ENCODE peak calls at places on chromosomes 16 and 17, in nine cellular contexts. One of them, this sample, is unnamed.

GRCh38 chr16:80948886-80949502 is 57.7 kb downstream of the CMC2 start:
- DNase-seq in GM12864: no peak
- DNase-seq in WTC11: peak
- DNase-seq in smooth muscle cell of the brain vasculature: no peak
- DNase-seq in T-helper 1 cell: no peak
- DNase-seq in amygdala: no peak
- DNase-seq in T1000: no peak
- DNase-seq in cerebellar cortex: peak
- DNase-seq in breast epithelium: no peak
- DNase-seq in this sample: no peak

GRCh38 chr17:21551081-21551881 is 141.0 kb upstream of the KCNJ18 start:
- DNase-seq in GM12864: no peak
- DNase-seq in WTC11: peak
- DNase-seq in smooth muscle cell of the brain vasculature: peak
- DNase-seq in T-helper 1 cell: peak
- DNase-seq in amygdala: peak
- DNase-seq in T1000: peak
- DNase-seq in cerebellar cortex: peak
- DNase-seq in breast epithelium: peak
- DNase-seq in this sample: no peak

GRCh38 chr17:1110844-1111598 is 68.8 kb downstream of the ABR start:
- DNase-seq in GM12864: no peak
- DNase-seq in WTC11: no peak
- DNase-seq in smooth muscle cell of the brain vasculature: peak
- DNase-seq in T-helper 1 cell: no peak
- DNase-seq in amygdala: no peak
- DNase-seq in T1000: peak
- DNase-seq in cerebellar cortex: no peak
- DNase-seq in breast epithelium: no peak
- DNase-seq in this sample: no peak

GRCh38 chr16:65959978-65960377 is 406.5 kb upstream of the CDH5 start:
- DNase-seq in GM12864: no peak
- DNase-seq in WTC11: no peak
- DNase-seq in smooth muscle cell of the brain vasculature: no peak
- DNase-seq in T-helper 1 cell: no peak
- DNase-seq in amygdala: no peak
- DNase-seq in T1000: no peak
- DNase-seq in cerebellar cortex: no peak
- DNase-seq in breast epithelium: no peak
- DNase-seq in this sample: no peak

GRCh38 chr17:48617515-48618365 is 2.6 kb upstream of the HOXB8 start:
- DNase-seq in GM12864: no peak
- DNase-seq in WTC11: no peak
- DNase-seq in smooth muscle cell of the brain vasculature: no peak
- DNase-seq in T-helper 1 cell: no peak
- DNase-seq in amygdala: no peak
- DNase-seq in T1000: no peak
- DNase-seq in cerebellar cortex: no peak
- DNase-seq in breast epithelium: no peak
- DNase-seq in this sample: no peak

GRCh38 chr17:64739316-64740058 is 77.4 kb upstream of the SMURF2 start:
- DNase-seq in GM12864: no peak
- DNase-seq in WTC11: no peak
- DNase-seq in smooth muscle cell of the brain vasculature: no peak
- DNase-seq in T-helper 1 cell: no peak
- DNase-seq in amygdala: no peak
- DNase-seq in T1000: no peak
- DNase-seq in cerebellar cortex: no peak
- DNase-seq in breast epithelium: no peak
- DNase-seq in this sample: no peak

GRCh38 chr17:59840329-59840907 is 52.3 kb downstream of the TUBD1 start:
- DNase-seq in GM12864: no peak
- DNase-seq in WTC11: peak
- DNase-seq in smooth muscle cell of the brain vasculature: no peak
- DNase-seq in T-helper 1 cell: no peak
- DNase-seq in amygdala: no peak
- DNase-seq in T1000: no peak
- DNase-seq in cerebellar cortex: no peak
- DNase-seq in breast epithelium: no peak
- DNase-seq in this sample: no peak

GRCh38 chr17:19304209-19304608 is 58.3 kb downstream of the B9D1 start:
- DNase-seq in GM12864: no peak
- DNase-seq in WTC11: no peak
- DNase-seq in smooth muscle cell of the brain vasculature: no peak
- DNase-seq in T-helper 1 cell: no peak
- DNase-seq in amygdala: no peak
- DNase-seq in T1000: no peak
- DNase-seq in cerebellar cortex: no peak
- DNase-seq in breast epithelium: no peak
- DNase-seq in this sample: no peak

GRCh38 chr17:79500738-79501533 is 109.9 kb downstream of the RBFOX3 start:
- DNase-seq in GM12864: no peak
- DNase-seq in WTC11: no peak
- DNase-seq in smooth muscle cell of the brain vasculature: no peak
- DNase-seq in T-helper 1 cell: no peak
- DNase-seq in amygdala: no peak
- DNase-seq in T1000: no peak
- DNase-seq in cerebellar cortex: no peak
- DNase-seq in breast epithelium: no peak
- DNase-seq in this sample: no peak

GRCh38 chr16:24504467-24505345 is 34.7 kb upstream of the RBBP6 start:
- DNase-seq in GM12864: peak
- DNase-seq in WTC11: peak
- DNase-seq in smooth muscle cell of the brain vasculature: no peak
- DNase-seq in T-helper 1 cell: peak
- DNase-seq in amygdala: peak
- DNase-seq in T1000: peak
- DNase-seq in cerebellar cortex: peak
- DNase-seq in breast epithelium: no peak
- DNase-seq in this sample: peak

GRCh38 chr16:11147033-11147848 is 108.8 kb downstream of the SOCS1 start:
- DNase-seq in GM12864: no peak
- DNase-seq in WTC11: no peak
- DNase-seq in smooth muscle cell of the brain vasculature: no peak
- DNase-seq in T-helper 1 cell: no peak
- DNase-seq in amygdala: no peak
- DNase-seq in T1000: no peak
- DNase-seq in cerebellar cortex: no peak
- DNase-seq in breast epithelium: no peak
- DNase-seq in this sample: no peak

GRCh38 chr17:12789075-12789975 is at the start of gene ARHGAP44:
- DNase-seq in GM12864: peak
- DNase-seq in WTC11: peak
- DNase-seq in smooth muscle cell of the brain vasculature: peak
- DNase-seq in T-helper 1 cell: no peak
- DNase-seq in amygdala: peak
- DNase-seq in T1000: peak
- DNase-seq in cerebellar cortex: peak
- DNase-seq in breast epithelium: peak
- DNase-seq in this sample: no peak

GRCh38 chr17:31446195-31446967 is 54.9 kb downstream of the RAB11FIP4 start:
- DNase-seq in GM12864: no peak
- DNase-seq in WTC11: no peak
- DNase-seq in smooth muscle cell of the brain vasculature: no peak
- DNase-seq in T-helper 1 cell: no peak
- DNase-seq in amygdala: no peak
- DNase-seq in T1000: no peak
- DNase-seq in cerebellar cortex: no peak
- DNase-seq in breast epithelium: no peak
- DNase-seq in this sample: no peak

GRCh38 chr16:11067697-11068141 is 123.4 kb downstream of the CLEC16A start:
- DNase-seq in GM12864: no peak
- DNase-seq in WTC11: no peak
- DNase-seq in smooth muscle cell of the brain vasculature: no peak
- DNase-seq in T-helper 1 cell: no peak
- DNase-seq in amygdala: no peak
- DNase-seq in T1000: no peak
- DNase-seq in cerebellar cortex: no peak
- DNase-seq in breast epithelium: no peak
- DNase-seq in this sample: no peak

GRCh38 chr16:1345087-1345486 is 6.6 kb downstream of the TSR3 start:
- DNase-seq in GM12864: no peak
- DNase-seq in WTC11: no peak
- DNase-seq in smooth muscle cell of the brain vasculature: no peak
- DNase-seq in T-helper 1 cell: no peak
- DNase-seq in amygdala: no peak
- DNase-seq in T1000: no peak
- DNase-seq in cerebellar cortex: no peak
- DNase-seq in breast epithelium: no peak
- DNase-seq in this sample: no peak

GRCh38 chr17:60129164-60129563 is 20.6 kb upstream of the CA4 start:
- DNase-seq in GM12864: no peak
- DNase-seq in WTC11: no peak
- DNase-seq in smooth muscle cell of the brain vasculature: no peak
- DNase-seq in T-helper 1 cell: no peak
- DNase-seq in amygdala: no peak
- DNase-seq in T1000: no peak
- DNase-seq in cerebellar cortex: no peak
- DNase-seq in breast epithelium: no peak
- DNase-seq in this sample: no peak

GRCh38 chr16:78142784-78143183 is 43.3 kb downstream of the WWOX start:
- DNase-seq in GM12864: no peak
- DNase-seq in WTC11: no peak
- DNase-seq in smooth muscle cell of the brain vasculature: peak
- DNase-seq in T-helper 1 cell: no peak
- DNase-seq in amygdala: no peak
- DNase-seq in T1000: no peak
- DNase-seq in cerebellar cortex: no peak
- DNase-seq in breast epithelium: no peak
- DNase-seq in this sample: no peak

GRCh38 chr16:3861808-3862451 is 18.6 kb downstream of the CREBBP start:
- DNase-seq in GM12864: no peak
- DNase-seq in WTC11: no peak
- DNase-seq in smooth muscle cell of the brain vasculature: no peak
- DNase-seq in T-helper 1 cell: no peak
- DNase-seq in amygdala: no peak
- DNase-seq in T1000: peak
- DNase-seq in cerebellar cortex: no peak
- DNase-seq in breast epithelium: no peak
- DNase-seq in this sample: no peak